ENCODE peak calls at places on chromosomes 4 and X, in eight cellular contexts. One of them, this sample, is unnamed.

GRCh38 chrX:12390301-12390700 is 252.0 kb downstream of the FRMPD4 start:
- DNase-seq in CD8-positive, alpha-beta T cell: no peak
- DNase-seq in lower leg skin: no peak
- DNase-seq in AG09309: peak
- DNase-seq in bronchial epithelial cell: no peak
- DNase-seq in A673: no peak
- DNase-seq in pancreas: no peak
- DNase-seq in A549: no peak
- DNase-seq in this sample: no peak

GRCh38 chr4:87965501-87965975 is 10.0 kb upstream of the SPP1 start:
- DNase-seq in CD8-positive, alpha-beta T cell: no peak
- DNase-seq in lower leg skin: no peak
- DNase-seq in AG09309: no peak
- DNase-seq in bronchial epithelial cell: no peak
- DNase-seq in A673: no peak
- DNase-seq in pancreas: no peak
- DNase-seq in A549: no peak
- DNase-seq in this sample: no peak

GRCh38 chrX:98191003-98191402 is 1307.3 kb downstream of the RPA4 start:
- DNase-seq in CD8-positive, alpha-beta T cell: no peak
- DNase-seq in lower leg skin: no peak
- DNase-seq in AG09309: no peak
- DNase-seq in bronchial epithelial cell: no peak
- DNase-seq in A673: no peak
- DNase-seq in pancreas: no peak
- DNase-seq in A549: no peak
- DNase-seq in this sample: no peak

GRCh38 chrX:154091678-154092077 is 5.8 kb downstream of the MECP2 start:
- DNase-seq in CD8-positive, alpha-beta T cell: no peak
- DNase-seq in lower leg skin: no peak
- DNase-seq in AG09309: no peak
- DNase-seq in bronchial epithelial cell: no peak
- DNase-seq in A673: no peak
- DNase-seq in pancreas: no peak
- DNase-seq in A549: no peak
- DNase-seq in this sample: no peak

GRCh38 chr4:66930216-66930615 is 615.1 kb downstream of the CENPC start:
- DNase-seq in CD8-positive, alpha-beta T cell: no peak
- DNase-seq in lower leg skin: no peak
- DNase-seq in AG09309: no peak
- DNase-seq in bronchial epithelial cell: no peak
- DNase-seq in A673: peak
- DNase-seq in pancreas: no peak
- DNase-seq in A549: no peak
- DNase-seq in this sample: no peak

GRCh38 chrX:17009856-17010650 is 63.6 kb downstream of the REPS2 start:
- DNase-seq in CD8-positive, alpha-beta T cell: no peak
- DNase-seq in lower leg skin: no peak
- DNase-seq in AG09309: no peak
- DNase-seq in bronchial epithelial cell: no peak
- DNase-seq in A673: no peak
- DNase-seq in pancreas: no peak
- DNase-seq in A549: no peak
- DNase-seq in this sample: no peak

GRCh38 chr4:86587016-86587713 is 7.0 kb upstream of the PTPN13 start:
- DNase-seq in CD8-positive, alpha-beta T cell: no peak
- DNase-seq in lower leg skin: no peak
- DNase-seq in AG09309: no peak
- DNase-seq in bronchial epithelial cell: no peak
- DNase-seq in A673: no peak
- DNase-seq in pancreas: no peak
- DNase-seq in A549: no peak
- DNase-seq in this sample: no peak

GRCh38 chrX:42466706-42467105 is 311.3 kb downstream of the PPP1R2C start:
- DNase-seq in CD8-positive, alpha-beta T cell: no peak
- DNase-seq in lower leg skin: no peak
- DNase-seq in AG09309: no peak
- DNase-seq in bronchial epithelial cell: peak
- DNase-seq in A673: no peak
- DNase-seq in pancreas: no peak
- DNase-seq in A549: no peak
- DNase-seq in this sample: no peak

GRCh38 chr4:42596918-42597317 is 60.0 kb downstream of the ATP8A1 start:
- DNase-seq in CD8-positive, alpha-beta T cell: no peak
- DNase-seq in lower leg skin: no peak
- DNase-seq in AG09309: no peak
- DNase-seq in bronchial epithelial cell: no peak
- DNase-seq in A673: no peak
- DNase-seq in pancreas: no peak
- DNase-seq in A549: no peak
- DNase-seq in this sample: no peak

GRCh38 chrX:105229146-105229545 is 8.7 kb upstream of the TEX13A start:
- DNase-seq in CD8-positive, alpha-beta T cell: no peak
- DNase-seq in lower leg skin: no peak
- DNase-seq in AG09309: no peak
- DNase-seq in bronchial epithelial cell: no peak
- DNase-seq in A673: no peak
- DNase-seq in pancreas: no peak
- DNase-seq in A549: no peak
- DNase-seq in this sample: no peak

GRCh38 chr4:26736621-26737020 is 124.0 kb upstream of the STIM2 start:
- DNase-seq in CD8-positive, alpha-beta T cell: no peak
- DNase-seq in lower leg skin: no peak
- DNase-seq in AG09309: no peak
- DNase-seq in bronchial epithelial cell: peak
- DNase-seq in A673: no peak
- DNase-seq in pancreas: no peak
- DNase-seq in A549: no peak
- DNase-seq in this sample: no peak

GRCh38 chr4:113222431-113222979 is 173.1 kb downstream of the ANK2 start:
- DNase-seq in CD8-positive, alpha-beta T cell: no peak
- DNase-seq in lower leg skin: no peak
- DNase-seq in AG09309: peak
- DNase-seq in bronchial epithelial cell: no peak
- DNase-seq in A673: no peak
- DNase-seq in pancreas: no peak
- DNase-seq in A549: no peak
- DNase-seq in this sample: no peak

GRCh38 chr4:7108660-7109059 is 40.8 kb upstream of the GRPEL1 start:
- DNase-seq in CD8-positive, alpha-beta T cell: no peak
- DNase-seq in lower leg skin: no peak
- DNase-seq in AG09309: no peak
- DNase-seq in bronchial epithelial cell: no peak
- DNase-seq in A673: no peak
- DNase-seq in pancreas: peak
- DNase-seq in A549: no peak
- DNase-seq in this sample: no peak

GRCh38 chr4:47390438-47391125 is 72.9 kb downstream of the COMMD8 start:
- DNase-seq in CD8-positive, alpha-beta T cell: no peak
- DNase-seq in lower leg skin: no peak
- DNase-seq in AG09309: no peak
- DNase-seq in bronchial epithelial cell: no peak
- DNase-seq in A673: peak
- DNase-seq in pancreas: no peak
- DNase-seq in A549: no peak
- DNase-seq in this sample: no peak

GRCh38 chr4:1251773-1252066 is 2.8 kb upstream of the CTBP1 start:
- DNase-seq in CD8-positive, alpha-beta T cell: no peak
- DNase-seq in lower leg skin: no peak
- DNase-seq in AG09309: no peak
- DNase-seq in bronchial epithelial cell: no peak
- DNase-seq in A673: no peak
- DNase-seq in pancreas: no peak
- DNase-seq in A549: no peak
- DNase-seq in this sample: no peak

GRCh38 chrX:134761788-134762187 is 103.5 kb upstream of the PLAC1 start:
- DNase-seq in CD8-positive, alpha-beta T cell: no peak
- DNase-seq in lower leg skin: no peak
- DNase-seq in AG09309: no peak
- DNase-seq in bronchial epithelial cell: no peak
- DNase-seq in A673: peak
- DNase-seq in pancreas: no peak
- DNase-seq in A549: no peak
- DNase-seq in this sample: no peak

GRCh38 chrX:134760671-134761070 is 102.4 kb upstream of the PLAC1 start:
- DNase-seq in CD8-positive, alpha-beta T cell: no peak
- DNase-seq in lower leg skin: no peak
- DNase-seq in AG09309: no peak
- DNase-seq in bronchial epithelial cell: peak
- DNase-seq in A673: no peak
- DNase-seq in pancreas: no peak
- DNase-seq in A549: no peak
- DNase-seq in this sample: no peak

GRCh38 chrX:134758652-134759051 is 100.4 kb upstream of the PLAC1 start:
- DNase-seq in CD8-positive, alpha-beta T cell: no peak
- DNase-seq in lower leg skin: no peak
- DNase-seq in AG09309: no peak
- DNase-seq in bronchial epithelial cell: no peak
- DNase-seq in A673: no peak
- DNase-seq in pancreas: no peak
- DNase-seq in A549: no peak
- DNase-seq in this sample: no peak

GRCh38 chrX:134764202-134764785 is 106.0 kb upstream of the PLAC1 start:
- DNase-seq in CD8-positive, alpha-beta T cell: no peak
- DNase-seq in lower leg skin: no peak
- DNase-seq in AG09309: no peak
- DNase-seq in bronchial epithelial cell: peak
- DNase-seq in A673: peak
- DNase-seq in pancreas: no peak
- DNase-seq in A549: peak
- DNase-seq in this sample: no peak
- TF ChIP-seq CTCF in CD8-positive, alpha-beta T cell: no peak
- TF ChIP-seq CTCF in lower leg skin: no peak
- TF ChIP-seq CTCF in AG09309: peak
- TF ChIP-seq CTCF in bronchial epithelial cell: peak
- TF ChIP-seq CTCF in A673: peak
- TF ChIP-seq CTCF in pancreas: no peak
- TF ChIP-seq CTCF in A549: peak
- TF ChIP-seq CTCF in this sample: peak

GRCh38 chr4:106450249-106450648 is 81.7 kb upstream of the GIMD1 start:
- DNase-seq in CD8-positive, alpha-beta T cell: no peak
- DNase-seq in lower leg skin: no peak
- DNase-seq in AG09309: no peak
- DNase-seq in bronchial epithelial cell: no peak
- DNase-seq in A673: no peak
- DNase-seq in pancreas: no peak
- DNase-seq in A549: no peak
- DNase-seq in this sample: no peak
- H3K4me3 ChIP-seq in CD8-positive, alpha-beta T cell: no peak
- H3K4me3 ChIP-seq in lower leg skin: no peak
- H3K4me3 ChIP-seq in AG09309: no peak
- H3K4me3 ChIP-seq in bronchial epithelial cell: no peak
- H3K4me3 ChIP-seq in A673: no peak
- H3K4me3 ChIP-seq in pancreas: no peak
- H3K4me3 ChIP-seq in A549: no peak
- H3K4me3 ChIP-seq in this sample: no peak

GRCh38 chr4:56434599-56435000 is 815 bp downstream of the PPAT start:
- DNase-seq in CD8-positive, alpha-beta T cell: no peak
- DNase-seq in lower leg skin: no peak
- DNase-seq in AG09309: no peak
- DNase-seq in bronchial epithelial cell: peak
- DNase-seq in A673: peak
- DNase-seq in pancreas: no peak
- DNase-seq in A549: peak
- DNase-seq in this sample: no peak

GRCh38 chr4:56430203-56430602 is 5.2 kb downstream of the PPAT start:
- DNase-seq in CD8-positive, alpha-beta T cell: no peak
- DNase-seq in lower leg skin: no peak
- DNase-seq in AG09309: no peak
- DNase-seq in bronchial epithelial cell: no peak
- DNase-seq in A673: no peak
- DNase-seq in pancreas: no peak
- DNase-seq in A549: no peak
- DNase-seq in this sample: no peak

GRCh38 chr4:56435748-56436442 is at the start of gene PAICS:
- DNase-seq in CD8-positive, alpha-beta T cell: peak
- DNase-seq in lower leg skin: peak
- DNase-seq in AG09309: peak
- DNase-seq in bronchial epithelial cell: peak
- DNase-seq in A673: peak
- DNase-seq in pancreas: peak
- DNase-seq in A549: peak
- DNase-seq in this sample: peak

GRCh38 chr4:56433280-56433679 is 2.1 kb downstream of the PPAT start:
- DNase-seq in CD8-positive, alpha-beta T cell: no peak
- DNase-seq in lower leg skin: no peak
- DNase-seq in AG09309: no peak
- DNase-seq in bronchial epithelial cell: no peak
- DNase-seq in A673: no peak
- DNase-seq in pancreas: no peak
- DNase-seq in A549: no peak
- DNase-seq in this sample: no peak

DNA sequence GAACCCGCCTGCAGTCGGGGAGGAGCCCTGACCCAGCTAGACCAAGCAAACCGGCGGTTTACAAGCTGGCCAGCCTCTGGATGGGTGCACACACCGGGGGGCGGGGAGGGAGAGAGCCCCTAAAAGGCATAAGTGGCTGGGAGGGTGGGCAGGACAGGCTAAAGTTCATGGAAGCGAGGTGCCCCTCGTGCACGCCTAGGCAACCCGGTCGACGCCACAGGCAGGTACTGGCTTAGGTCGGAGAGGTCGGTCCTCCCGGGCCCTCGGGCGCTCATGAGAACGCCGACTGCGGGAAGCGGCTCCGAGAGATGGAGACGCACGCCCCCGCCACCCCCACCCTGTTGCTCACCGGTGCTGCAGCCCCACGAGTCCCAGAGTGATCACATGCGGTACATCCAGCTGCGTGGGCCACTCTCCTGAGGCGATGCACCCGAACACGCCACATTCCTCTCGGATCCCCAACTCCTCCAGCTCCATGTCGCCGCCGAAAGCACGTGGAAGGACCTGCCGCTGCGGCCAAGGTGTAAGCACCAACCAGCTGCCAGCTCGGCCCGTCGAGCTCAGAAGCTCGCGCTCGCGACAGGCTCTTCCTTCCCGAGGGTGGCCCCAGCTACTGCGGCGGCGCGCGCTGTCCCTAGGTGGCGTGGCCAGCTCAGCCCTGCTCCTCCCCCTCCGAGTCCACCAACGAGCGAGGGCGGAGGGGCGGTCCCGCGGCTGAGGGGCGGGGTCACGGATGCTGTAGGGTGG is at the start of gene PPAT:
- DNase-seq in CD8-positive, alpha-beta T cell: peak
- DNase-seq in lower leg skin: peak
- DNase-seq in AG09309: peak
- DNase-seq in bronchial epithelial cell: peak
- DNase-seq in A673: peak
- DNase-seq in pancreas: peak
- DNase-seq in A549: peak
- DNase-seq in this sample: peak
- TF ChIP-seq CTCF in CD8-positive, alpha-beta T cell: no peak
- TF ChIP-seq CTCF in lower leg skin: no peak
- TF ChIP-seq CTCF in AG09309: peak
- TF ChIP-seq CTCF in bronchial epithelial cell: peak
- TF ChIP-seq CTCF in A673: no peak
- TF ChIP-seq CTCF in pancreas: peak
- TF ChIP-seq CTCF in A549: no peak
- TF ChIP-seq CTCF in this sample: peak

DNA sequence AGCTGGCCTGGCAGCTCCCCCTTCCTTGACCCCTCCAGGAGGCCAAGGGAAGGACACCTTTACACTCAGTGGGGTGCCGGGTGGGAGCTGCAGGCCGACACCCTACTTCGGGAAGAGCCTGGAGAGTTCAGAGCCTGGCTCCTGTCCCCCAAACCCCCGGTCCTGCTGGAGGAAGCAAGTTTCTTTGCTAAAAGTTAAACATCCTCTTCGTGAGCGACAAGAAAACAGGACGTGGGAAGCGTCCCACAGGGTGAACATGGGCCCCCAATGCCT is 2.3 kb upstream of the FTSJ1 start:
- DNase-seq in CD8-positive, alpha-beta T cell: no peak
- DNase-seq in lower leg skin: no peak
- DNase-seq in AG09309: no peak
- DNase-seq in bronchial epithelial cell: no peak
- DNase-seq in A673: no peak
- DNase-seq in pancreas: no peak
- DNase-seq in A549: no peak
- DNase-seq in this sample: no peak
- H3K4me3 ChIP-seq in CD8-positive, alpha-beta T cell: no peak
- H3K4me3 ChIP-seq in lower leg skin: no peak
- H3K4me3 ChIP-seq in AG09309: no peak
- H3K4me3 ChIP-seq in bronchial epithelial cell: no peak
- H3K4me3 ChIP-seq in A673: no peak
- H3K4me3 ChIP-seq in pancreas: no peak
- H3K4me3 ChIP-seq in A549: no peak
- H3K4me3 ChIP-seq in this sample: no peak